ENCODE peak calls at places on chromosome 15, in six cellular contexts. I, Z, F, K, H and P are unnamed samples. For H3K4me1, the result is how much of the 10 kb centered on the place peaks cover.

GRCh38 chr15:63461230-63461629 is 43.2 kb upstream of the USP3 start:
- DNase-seq in I (no peak), K (no peak), Z (no peak), H (no peak), F (no peak), P (no peak)

GRCh38 chr15:39232512-39232911 is 348.4 kb upstream of the THBS1 start:
- DNase-seq in K (no peak), H (peak), Z (no peak), I (no peak), F (no peak), P (no peak)

GRCh38 chr15:68558318-68559305 is 20.2 kb upstream of the CORO2B start:
- DNase-seq in Z (no peak), H (no peak), F (no peak), I (no peak), K (peak), P (no peak)

GRCh38 chr15:31280037-31280830 is 46.4 kb upstream of the KLF13 start:
- DNase-seq in I (no peak), Z (no peak), K (no peak), F (peak), H (no peak), P (no peak)

GRCh38 chr15:70555713-70556112 is 207.6 kb downstream of the UACA start:
- DNase-seq in H (no peak), Z (no peak), K (no peak), F (no peak), I (no peak), P (no peak)

GRCh38 chr15:51735211-51735610 is 2.2 kb downstream of the LYSMD2 start:
- DNase-seq in I (no peak), Z (no peak), H (no peak), F (no peak), K (no peak), P (no peak)

GRCh38 chr15:66701422-66702034 is 508 bp upstream of the SMAD6 start:
- DNase-seq in I (no peak), F (peak), Z (peak), H (peak), K (no peak), P (peak)

GRCh38 chr15:69393831-69394491 is 20.2 kb upstream of the KIF23 start:
- DNase-seq in K (no peak), I (no peak), F (no peak), Z (no peak), H (no peak), P (no peak)

GRCh38 chr15:77420610-77421369 is at the start of gene HMG20A:
- DNase-seq in I (peak), F (peak), H (peak), K (peak), Z (peak), P (peak)

GRCh38 chr15:77410701-77411613 is 8.9 kb downstream of the PEAK1 start:
- DNase-seq in H (no peak), F (no peak), K (no peak), Z (no peak), I (no peak), P (no peak)

GRCh38 chr15:75654201-75654907 is 6.6 kb downstream of the SNX33 start:
- DNase-seq in I (no peak), K (no peak), H (no peak), Z (no peak), F (no peak), P (no peak)

GRCh38 chr15:75650908-75651809 is 3.4 kb downstream of the SNX33 start:
- DNase-seq in K (no peak), I (no peak), F (peak), Z (peak), H (no peak), P (no peak)

GRCh38 chr15:75655911-75656310 is 8.2 kb downstream of the SNX33 start:
- DNase-seq in K (no peak), F (no peak), H (no peak), I (no peak), Z (no peak), P (no peak)

GRCh38 chr15:75651810-75652543 is 4.3 kb downstream of the SNX33 start:
- DNase-seq in F (no peak), Z (no peak), I (no peak), H (no peak), K (no peak), P (no peak)

DNA sequence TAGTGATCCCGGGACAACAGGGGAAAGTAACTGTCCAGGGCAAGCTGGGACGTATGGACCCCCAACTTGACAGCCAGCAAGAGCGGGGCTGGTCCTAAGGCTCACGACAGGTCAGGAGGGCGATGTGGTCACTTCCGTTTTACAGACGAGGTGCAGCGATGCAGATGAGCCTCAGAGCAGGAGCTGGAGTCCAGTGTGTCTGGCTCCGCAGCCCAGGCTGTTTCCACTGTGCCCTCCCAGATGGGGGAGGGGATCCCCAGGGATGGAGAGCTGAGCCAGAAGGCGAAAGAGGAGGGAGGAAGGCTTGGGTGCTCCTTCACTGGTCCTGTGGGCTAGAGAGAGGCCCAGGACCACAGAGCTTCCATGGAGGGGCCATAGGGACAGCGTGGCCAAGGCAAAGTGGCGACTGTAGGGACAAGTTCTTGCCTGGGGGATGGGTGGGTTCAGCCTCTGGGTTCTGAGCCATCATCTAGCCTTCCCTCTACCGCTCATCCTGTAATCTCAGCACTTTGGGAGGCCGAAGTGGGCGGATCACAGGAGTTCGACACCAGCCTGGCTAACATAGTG is 5.7 kb downstream of the SNX33 start:
- DNase-seq in K (no peak), H (no peak), Z (no peak), F (no peak), I (no peak), P (no peak)
- H3K4me1 ChIP-seq in K (half or more), H (half or more), Z (under half), F (under half), I (under half), P (under half)

GRCh38 chr15:85405467-85405866 is 25.1 kb downstream of the AKAP13 start:
- DNase-seq in Z (no peak), H (no peak), F (no peak), K (no peak), I (no peak), P (no peak)
- H3K4me1 ChIP-seq in Z (under half), H (half or more), F (under half), K (under half), I (half or more), P (under half)

GRCh38 chr15:95733931-95734330 is 596.6 kb upstream of the NR2F2 start:
- DNase-seq in Z (no peak), K (no peak), H (no peak), I (no peak), F (no peak), P (no peak)

GRCh38 chr15:95741830-95742229 is 588.7 kb upstream of the NR2F2 start:
- DNase-seq in K (no peak), Z (no peak), I (no peak), H (no peak), F (no peak), P (no peak)

GRCh38 chr15:95734422-95735316 is 595.8 kb upstream of the NR2F2 start:
- DNase-seq in H (no peak), K (no peak), Z (no peak), F (no peak), I (no peak), P (no peak)

GRCh38 chr15:95739161-95739560 is 591.3 kb upstream of the NR2F2 start:
- DNase-seq in I (no peak), H (no peak), Z (no peak), K (no peak), F (no peak), P (no peak)

GRCh38 chr15:95737051-95737450 is 593.4 kb upstream of the NR2F2 start:
- DNase-seq in Z (no peak), I (no peak), H (no peak), K (no peak), F (no peak), P (no peak)
- H3K4me1 ChIP-seq in Z (under half), I (under half), H (under half), K (under half), F (under half), P (under half)

GRCh38 chr15:99127773-99128172 is 22.9 kb downstream of the SYNM start:
- DNase-seq in F (no peak), Z (no peak), I (no peak), K (no peak), H (no peak), P (no peak)

GRCh38 chr15:99130765-99131440 is 26.0 kb downstream of the SYNM start:
- DNase-seq in I (no peak), H (no peak), K (no peak), F (no peak), Z (no peak), P (no peak)

GRCh38 chr15:99128411-99128810 is 23.5 kb downstream of the SYNM start:
- DNase-seq in F (no peak), H (no peak), I (no peak), K (no peak), Z (no peak), P (no peak)

GRCh38 chr15:99130314-99130713 is 25.4 kb downstream of the SYNM start:
- DNase-seq in I (no peak), K (no peak), F (no peak), H (no peak), Z (no peak), P (no peak)

GRCh38 chr15:99129644-99130043 is 24.8 kb downstream of the SYNM start:
- DNase-seq in Z (no peak), H (no peak), I (no peak), K (no peak), F (no peak), P (no peak)
- H3K4me1 ChIP-seq in Z (under half), H (under half), I (under half), K (under half), F (under half), P (under half)

GRCh38 chr15:90047956-90048575 is 46.9 kb downstream of the ZNF710 start:
- DNase-seq in Z (no peak), I (no peak), F (peak), K (no peak), H (no peak), P (no peak)
- H3K4me1 ChIP-seq in Z (under half), I (under half), F (under half), K (under half), H (under half), P (under half)